ENCODE peak calls at places on chromosomes 6 and 20, in four cellular contexts. One of them, this sample, is unnamed.
A peak's percentile ranks its signal among the peaks of the same experiment; 100 is the strongest.

GRCh38 chr20:39195495-39196129 is 233.5 kb downstream of the DHX35 start:
- DNase-seq in HCT116: no peak
- DNase-seq in Panc1: no peak
- DNase-seq in K562: peak; percentile 4
- DNase-seq in this sample: no peak

GRCh38 chr20:49559411-49560081 is 8.4 kb downstream of the PTGIS start:
- DNase-seq in HCT116: no peak
- DNase-seq in Panc1: no peak
- DNase-seq in K562: no peak
- DNase-seq in this sample: no peak

GRCh38 chr20:5135363-5136012 is 8.7 kb downstream of the CDS2 start:
- DNase-seq in HCT116: no peak
- DNase-seq in Panc1: no peak
- DNase-seq in K562: no peak
- DNase-seq in this sample: no peak

GRCh38 chr20:1761116-1761515 is 103.5 kb upstream of the SIRPG start:
- DNase-seq in HCT116: peak; percentile 13
- DNase-seq in Panc1: peak; percentile 12
- DNase-seq in K562: no peak
- DNase-seq in this sample: no peak

GRCh38 chr6:13334953-13335352 is 6.6 kb upstream of the TBC1D7 start:
- DNase-seq in HCT116: no peak
- DNase-seq in Panc1: no peak
- DNase-seq in K562: peak; percentile 66
- DNase-seq in this sample: no peak

GRCh38 chr6:21033575-21034026 is 499.3 kb downstream of the CDKAL1 start:
- DNase-seq in HCT116: no peak
- DNase-seq in Panc1: no peak
- DNase-seq in K562: no peak
- DNase-seq in this sample: no peak

GRCh38 chr6:147154454-147154853 is 49.8 kb upstream of the STXBP5 start:
- DNase-seq in HCT116: no peak
- DNase-seq in Panc1: no peak
- DNase-seq in K562: no peak
- DNase-seq in this sample: peak; percentile 9

GRCh38 chr6:99119109-99120031 is 171.6 kb upstream of the FBXL4 start:
- DNase-seq in HCT116: peak; percentile 12
- DNase-seq in Panc1: peak; percentile 18
- DNase-seq in K562: peak; percentile 53
- DNase-seq in this sample: peak; percentile 23

GRCh38 chr6:76166874-76167273 is 94.4 kb upstream of the IMPG1 start:
- DNase-seq in HCT116: no peak
- DNase-seq in Panc1: no peak
- DNase-seq in K562: no peak
- DNase-seq in this sample: no peak

GRCh38 chr6:28661097-28661713 is 135.5 kb downstream of the GPX5 start:
- DNase-seq in HCT116: no peak
- DNase-seq in Panc1: no peak
- DNase-seq in K562: no peak
- DNase-seq in this sample: no peak

GRCh38 chr6:116060572-116061283 is at the start of gene FRK:
- DNase-seq in HCT116: peak; percentile 62
- DNase-seq in Panc1: no peak
- DNase-seq in K562: no peak
- DNase-seq in this sample: peak; percentile 93

GRCh38 chr20:58695084-58695722 is 2.6 kb downstream of the NPEPL1 start:
- DNase-seq in HCT116: no peak
- DNase-seq in Panc1: no peak
- DNase-seq in K562: no peak
- DNase-seq in this sample: no peak

GRCh38 chr20:58691773-58692578 is 624 bp upstream of the NPEPL1 start:
- DNase-seq in HCT116: no peak
- DNase-seq in Panc1: no peak
- DNase-seq in K562: no peak
- DNase-seq in this sample: no peak

GRCh38 chr20:58692579-58693225 is at the start of gene NPEPL1:
- DNase-seq in HCT116: peak; percentile 28
- DNase-seq in Panc1: no peak
- DNase-seq in K562: no peak
- DNase-seq in this sample: no peak

GRCh38 chr20:58694241-58695083 is 1.9 kb downstream of the NPEPL1 start:
- DNase-seq in HCT116: no peak
- DNase-seq in Panc1: no peak
- DNase-seq in K562: no peak
- DNase-seq in this sample: no peak

GRCh38 chr20:58693226-58694006 is 816 bp downstream of the NPEPL1 start:
- DNase-seq in HCT116: no peak
- DNase-seq in Panc1: no peak
- DNase-seq in K562: no peak
- DNase-seq in this sample: no peak
- TF ChIP-seq TCF7L2 in HCT116: no peak
- TF ChIP-seq TCF7L2 in Panc1: no peak
- TF ChIP-seq TCF7L2 in K562: no peak
- TF ChIP-seq TCF7L2 in this sample: no peak

GRCh38 chr6:169622618-169623017 is 79.2 kb downstream of the WDR27 start:
- DNase-seq in HCT116: no peak
- DNase-seq in Panc1: no peak
- DNase-seq in K562: no peak
- DNase-seq in this sample: no peak
- TF ChIP-seq TCF7L2 in HCT116: no peak
- TF ChIP-seq TCF7L2 in Panc1: no peak
- TF ChIP-seq TCF7L2 in K562: no peak
- TF ChIP-seq TCF7L2 in this sample: no peak

DNA sequence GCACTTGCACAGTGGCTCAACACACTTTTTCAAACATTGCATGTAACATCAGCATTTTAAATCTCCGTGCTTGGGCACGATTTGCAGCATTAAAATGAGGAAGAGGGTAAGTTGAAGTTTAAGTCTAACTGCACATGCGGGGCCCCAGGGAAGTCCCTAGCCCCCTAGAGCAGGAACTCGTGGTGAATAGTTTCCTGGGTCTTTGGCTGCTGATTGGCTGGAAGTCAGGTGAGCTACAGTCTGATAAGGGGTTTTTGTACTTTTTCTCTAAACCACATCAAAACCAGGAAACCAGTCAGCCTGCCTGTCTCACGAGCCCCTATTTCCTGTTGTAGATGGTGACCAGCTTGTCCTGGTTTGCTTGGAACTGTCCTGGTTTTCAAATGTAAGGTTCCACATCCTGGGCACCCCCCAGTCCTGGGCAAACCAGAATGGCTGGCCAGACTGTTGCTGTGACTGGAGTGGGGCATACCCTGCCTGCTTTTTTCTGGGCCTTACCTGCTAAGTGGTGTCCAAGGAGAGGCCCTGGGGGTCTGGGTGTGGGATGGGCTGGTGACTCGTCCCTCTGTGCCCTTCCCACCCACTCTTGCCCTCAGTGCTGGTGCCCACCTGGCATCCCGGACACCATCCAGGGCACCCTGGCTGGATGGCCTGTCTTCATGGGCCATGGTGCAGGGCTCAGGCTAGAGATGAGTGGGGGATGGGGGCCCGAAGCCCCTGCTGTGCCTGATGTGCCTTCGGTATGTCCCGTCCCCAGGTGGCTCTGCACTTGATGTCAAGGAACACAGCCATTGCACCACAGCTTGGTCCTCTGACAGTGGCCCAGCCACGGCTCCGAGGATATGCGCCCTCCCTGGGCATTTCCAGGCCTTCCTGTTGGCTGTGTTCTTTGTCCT is 31.8 kb downstream of the SUN5 start:
- DNase-seq in HCT116: no peak
- DNase-seq in Panc1: no peak
- DNase-seq in K562: peak; percentile 20
- DNase-seq in this sample: no peak
- TF ChIP-seq TCF7L2 in HCT116: no peak
- TF ChIP-seq TCF7L2 in Panc1: no peak
- TF ChIP-seq TCF7L2 in K562: no peak
- TF ChIP-seq TCF7L2 in this sample: no peak

GRCh38 chr6:12152023-12152960 is 137.9 kb upstream of the EDN1 start:
- DNase-seq in HCT116: no peak
- DNase-seq in Panc1: no peak
- DNase-seq in K562: no peak
- DNase-seq in this sample: no peak

GRCh38 chr6:12148841-12149240 is 136.7 kb downstream of the HIVEP1 start:
- DNase-seq in HCT116: no peak
- DNase-seq in Panc1: no peak
- DNase-seq in K562: no peak
- DNase-seq in this sample: no peak

GRCh38 chr6:12149944-12150510 is 137.9 kb downstream of the HIVEP1 start:
- DNase-seq in HCT116: no peak
- DNase-seq in Panc1: no peak
- DNase-seq in K562: no peak
- DNase-seq in this sample: no peak

GRCh38 chr6:12151433-12151820 is 138.7 kb upstream of the EDN1 start:
- DNase-seq in HCT116: no peak
- DNase-seq in Panc1: no peak
- DNase-seq in K562: no peak
- DNase-seq in this sample: no peak

DNA sequence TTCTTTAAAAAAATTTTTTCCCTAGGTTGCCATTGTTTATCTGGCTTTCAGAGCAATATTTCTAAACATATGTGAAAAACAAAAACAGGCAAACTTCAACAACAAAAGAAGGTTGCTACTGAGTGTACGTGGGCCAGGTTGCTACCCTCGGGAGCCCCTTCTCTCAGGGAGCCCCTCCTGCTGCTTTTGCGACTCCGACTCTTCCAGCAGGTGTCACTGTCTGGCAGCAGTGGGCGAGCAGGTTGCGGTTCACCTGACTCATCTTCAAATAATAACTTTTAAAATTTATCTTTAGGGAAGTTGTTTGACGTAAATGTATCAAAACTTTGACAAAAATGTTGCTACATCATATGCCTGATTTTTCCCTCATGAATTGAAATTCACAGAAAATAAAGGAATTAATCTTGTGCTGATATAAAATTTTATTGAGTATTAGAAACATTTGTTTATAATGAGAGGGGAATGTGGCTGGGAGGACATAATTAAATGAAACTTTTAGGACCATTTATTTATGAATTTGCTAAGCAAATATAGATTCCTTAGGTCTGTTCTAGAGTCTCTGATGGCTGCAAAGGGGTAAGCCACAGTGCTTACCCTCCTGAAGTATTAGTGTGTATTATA is 138.8 kb downstream of the HIVEP1 start:
- DNase-seq in HCT116: peak; percentile 19
- DNase-seq in Panc1: no peak
- DNase-seq in K562: peak; percentile 36
- DNase-seq in this sample: peak; percentile 38
- TF ChIP-seq TCF7L2 in HCT116: no peak
- TF ChIP-seq TCF7L2 in Panc1: no peak
- TF ChIP-seq TCF7L2 in K562: no peak
- TF ChIP-seq TCF7L2 in this sample: no peak

DNA sequence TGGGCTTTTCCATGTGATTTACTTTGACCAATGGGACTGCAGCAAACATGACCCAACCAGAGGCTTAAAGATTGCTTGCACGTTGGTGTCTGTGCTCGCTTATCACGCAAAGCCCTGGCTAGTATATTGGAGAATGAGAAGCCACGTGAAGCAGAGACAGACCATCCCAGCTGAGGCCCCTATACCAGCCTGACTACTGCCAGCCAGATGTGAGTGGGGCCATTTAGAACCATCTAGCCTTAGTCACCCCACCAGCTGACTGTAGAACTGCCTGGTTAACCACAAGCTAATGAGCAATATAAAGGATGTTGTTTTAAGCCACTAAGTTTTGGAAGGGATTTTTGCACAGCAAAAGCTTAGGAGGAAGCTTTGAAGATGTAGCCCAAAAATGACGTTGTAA is 74.5 kb downstream of the MACROD2 start:
- DNase-seq in HCT116: no peak
- DNase-seq in Panc1: no peak
- DNase-seq in K562: no peak
- DNase-seq in this sample: no peak
- TF ChIP-seq TCF7L2 in HCT116: no peak
- TF ChIP-seq TCF7L2 in Panc1: no peak
- TF ChIP-seq TCF7L2 in K562: no peak
- TF ChIP-seq TCF7L2 in this sample: no peak

DNA sequence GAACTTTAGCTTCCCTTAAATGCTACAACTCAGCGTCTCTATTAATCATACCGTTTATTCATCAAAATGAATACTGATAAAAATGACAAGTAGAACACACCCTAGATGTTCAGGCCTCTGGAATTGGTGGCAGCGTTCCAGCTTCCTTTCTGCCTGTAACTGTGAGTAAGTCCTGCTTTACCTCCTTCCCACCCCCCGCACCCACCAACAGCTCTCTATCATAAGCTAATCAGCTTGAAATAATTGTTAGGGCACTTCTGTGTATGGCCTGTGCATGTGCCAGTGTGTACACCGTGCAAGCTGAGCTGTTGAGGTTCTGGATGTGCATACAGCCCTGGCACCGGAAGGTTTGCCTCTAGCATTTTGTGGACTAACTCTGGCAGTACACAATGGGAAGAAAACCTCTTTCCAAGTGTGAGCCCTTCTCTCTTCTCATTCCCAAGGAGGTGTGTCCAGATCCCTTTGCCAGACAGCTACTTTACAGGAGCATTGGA is 1.0 kb upstream of the ADGRG6 start:
- DNase-seq in HCT116: peak; percentile 55
- DNase-seq in Panc1: no peak
- DNase-seq in K562: no peak
- DNase-seq in this sample: peak; percentile 52
- TF ChIP-seq TCF7L2 in HCT116: no peak
- TF ChIP-seq TCF7L2 in Panc1: no peak
- TF ChIP-seq TCF7L2 in K562: no peak
- TF ChIP-seq TCF7L2 in this sample: no peak

GRCh38 chr6:90719321-90720195 is 132.7 kb upstream of the MAP3K7 start:
- DNase-seq in HCT116: no peak
- DNase-seq in Panc1: no peak
- DNase-seq in K562: no peak
- DNase-seq in this sample: no peak

GRCh38 chr6:90712165-90712564 is 125.3 kb upstream of the MAP3K7 start:
- DNase-seq in HCT116: no peak
- DNase-seq in Panc1: no peak
- DNase-seq in K562: no peak
- DNase-seq in this sample: no peak

GRCh38 chr6:90714319-90714718 is 127.4 kb upstream of the MAP3K7 start:
- DNase-seq in HCT116: no peak
- DNase-seq in Panc1: no peak
- DNase-seq in K562: no peak
- DNase-seq in this sample: no peak

GRCh38 chr6:90716345-90716744 is 129.5 kb upstream of the MAP3K7 start:
- DNase-seq in HCT116: no peak
- DNase-seq in Panc1: no peak
- DNase-seq in K562: no peak
- DNase-seq in this sample: no peak

GRCh38 chr6:90715093-90715655 is 128.3 kb upstream of the MAP3K7 start:
- DNase-seq in HCT116: no peak
- DNase-seq in Panc1: no peak
- DNase-seq in K562: no peak
- DNase-seq in this sample: no peak
- TF ChIP-seq TCF7L2 in HCT116: no peak
- TF ChIP-seq TCF7L2 in Panc1: no peak
- TF ChIP-seq TCF7L2 in K562: no peak
- TF ChIP-seq TCF7L2 in this sample: no peak